ENCODE peak calls at places on chromosome 17, in eight cellular contexts. K, O, U, W, Q, A, T and S are unnamed samples.

GRCh38 chr17:58679263-58680037 is 12.4 kb downstream of the TEX14 start:
- DNase-seq in O (no peak), U (no peak), Q (no peak), T (no peak), K (no peak), W (no peak), A (no peak), S (no peak)

GRCh38 chr17:77686903-77687302 is 271.6 kb upstream of the TNRC6C start:
- DNase-seq in A (peak), K (no peak), O (no peak), W (no peak), U (no peak), T (no peak), Q (no peak), S (no peak)

GRCh38 chr17:77579717-77580116 is 378.8 kb upstream of the TNRC6C start:
- DNase-seq in K (no peak), A (peak), Q (no peak), U (no peak), O (no peak), T (no peak), W (no peak), S (no peak)

GRCh38 chr17:50184611-50185398 is 16.6 kb downstream of the COL1A1 start:
- DNase-seq in Q (no peak), U (no peak), T (no peak), O (no peak), W (no peak), A (no peak), K (no peak), S (no peak)

GRCh38 chr17:4584125-4584834 is at the start of gene SMTNL2:
- DNase-seq in O (no peak), K (no peak), A (no peak), Q (peak), W (peak), U (no peak), T (no peak), S (no peak)

GRCh38 chr17:77526728-77527355 is 386.1 kb downstream of the SEC14L1 start:
- DNase-seq in U (no peak), K (no peak), A (no peak), W (no peak), T (no peak), O (no peak), Q (no peak), S (no peak)

GRCh38 chr17:80328620-80329380 is 68.1 kb downstream of the RNF213 start:
- DNase-seq in O (no peak), A (no peak), Q (no peak), K (no peak), W (no peak), U (no peak), T (no peak), S (no peak)

GRCh38 chr17:43125967-43126910 is 1.1 kb upstream of the BRCA1 start:
- DNase-seq in U (no peak), K (no peak), Q (peak), A (peak), T (no peak), O (no peak), W (peak), S (no peak)

GRCh38 chr17:56633681-56634080 is 40.2 kb downstream of the NOG start:
- DNase-seq in K (no peak), Q (no peak), U (no peak), O (no peak), T (no peak), A (no peak), W (no peak), S (no peak)

GRCh38 chr17:27559506-27559931 is 71.5 kb upstream of the LGALS9 start:
- DNase-seq in O (no peak), T (no peak), W (no peak), U (no peak), A (no peak), Q (no peak), K (no peak), S (no peak)

GRCh38 chr17:63834431-63835166 is 7.1 kb upstream of the FTSJ3 start:
- DNase-seq in U (no peak), O (peak), W (peak), T (peak), K (peak), Q (peak), A (peak), S (peak)